ENCODE peak calls at places on chromosomes 12 and 14, in four cellular contexts. W is activated CD8-positive, alpha-beta T cell treated with anti-CD3 and anti-CD28 coated beads for 36 hours; L is suprapubic skin; E is AG04450. M is an unnamed sample.

GRCh38 chr12:32896438-32897275 is at the start of gene PKP2:
- DNase-seq in E (no peak), L (no peak), W (peak), M (peak)

GRCh38 chr12:88958153-88958552 is 377.9 kb upstream of the KITLG start:
- DNase-seq in W (no peak), E (no peak), L (no peak), M (no peak)

GRCh38 chr12:1205512-1206060 is 214.6 kb downstream of the ERC1 start:
- DNase-seq in W (no peak), L (no peak), E (no peak), M (no peak)

GRCh38 chr14:95814363-95815225 is 62.0 kb upstream of the TUNAR start:
- DNase-seq in E (no peak), L (no peak), W (no peak), M (no peak)

GRCh38 chr12:57452181-57452936 is 2.7 kb upstream of the INHBE start:
- DNase-seq in E (peak), L (no peak), W (peak), M (no peak)

GRCh38 chr14:61528591-61529021 is 166.7 kb upstream of the HIF1A start:
- DNase-seq in L (no peak), W (peak), E (peak), M (no peak)

GRCh38 chr12:47147749-47148148 is 68.0 kb upstream of the AMIGO2 start:
- DNase-seq in E (no peak), W (no peak), L (no peak), M (no peak)

GRCh38 chr12:132464820-132465219 is 25.1 kb upstream of the FBRSL1 start:
- DNase-seq in E (no peak), L (no peak), W (no peak), M (no peak)

GRCh38 chr12:120830052-120830940 is 73.9 kb downstream of the SPPL3 start:
- DNase-seq in E (no peak), L (no peak), W (no peak), M (no peak)

GRCh38 chr14:106039400-106039799 is 513.0 kb downstream of the TMEM121 start:
- DNase-seq in E (no peak), W (peak), L (no peak), M (no peak)

DNA sequence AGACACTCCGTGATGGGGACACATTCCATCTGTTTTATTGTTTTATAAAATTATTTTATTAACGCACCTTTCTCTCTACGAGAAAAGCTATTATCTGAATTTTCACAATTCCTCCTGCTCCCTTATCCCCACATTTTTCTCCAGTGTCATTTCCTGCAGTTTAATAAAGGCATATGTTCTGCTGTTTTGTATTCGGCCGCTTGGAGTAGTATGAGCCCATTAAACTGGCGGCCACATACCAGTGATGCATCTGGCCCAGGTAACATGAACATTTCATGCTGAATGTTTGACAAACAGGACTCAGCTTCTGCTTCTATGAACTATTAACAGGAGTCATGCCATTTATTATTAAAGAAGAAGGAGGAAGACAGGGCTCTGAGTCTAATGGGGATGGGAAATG is 511.0 kb downstream of the TMEM121 start:
- DNase-seq in E (no peak), W (no peak), L (no peak), M (no peak)
- TF ChIP-seq CTCF in E (no peak), W (no peak), L (no peak), M (no peak)

GRCh38 chr12:104370989-104371870 is 67.7 kb downstream of the EID3 start:
- DNase-seq in W (no peak), L (no peak), E (no peak), M (no peak)
- TF ChIP-seq CTCF in W (no peak), L (no peak), E (no peak), M (no peak)

DNA sequence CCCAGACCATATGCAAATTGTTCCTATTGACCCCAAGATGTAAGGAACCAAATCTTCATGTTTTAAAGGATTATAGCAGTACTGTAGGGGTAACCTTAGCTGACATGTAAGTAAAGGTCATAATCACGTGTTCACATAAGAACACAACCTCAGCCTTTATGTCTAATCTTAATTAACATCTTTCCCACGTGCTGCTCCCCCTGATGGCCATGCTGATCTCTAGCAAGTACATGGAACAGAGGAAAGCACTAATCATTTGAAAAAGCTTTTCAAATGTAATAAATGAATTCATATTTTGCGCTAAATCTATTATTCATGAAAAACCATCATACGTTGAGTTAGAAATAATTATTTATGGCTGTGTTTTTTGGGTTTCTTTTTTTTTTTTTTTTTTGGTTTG is 30.5 kb upstream of the ITPR2 start:
- DNase-seq in E (no peak), W (peak), L (no peak), M (no peak)
- TF ChIP-seq CTCF in E (peak), W (peak), L (no peak), M (no peak)

GRCh38 chr12:48980953-48981756 is 3.0 kb downstream of the WNT1 start:
- DNase-seq in W (peak), L (no peak), E (no peak), M (no peak)
- TF ChIP-seq CTCF in W (no peak), L (no peak), E (no peak), M (no peak)

DNA sequence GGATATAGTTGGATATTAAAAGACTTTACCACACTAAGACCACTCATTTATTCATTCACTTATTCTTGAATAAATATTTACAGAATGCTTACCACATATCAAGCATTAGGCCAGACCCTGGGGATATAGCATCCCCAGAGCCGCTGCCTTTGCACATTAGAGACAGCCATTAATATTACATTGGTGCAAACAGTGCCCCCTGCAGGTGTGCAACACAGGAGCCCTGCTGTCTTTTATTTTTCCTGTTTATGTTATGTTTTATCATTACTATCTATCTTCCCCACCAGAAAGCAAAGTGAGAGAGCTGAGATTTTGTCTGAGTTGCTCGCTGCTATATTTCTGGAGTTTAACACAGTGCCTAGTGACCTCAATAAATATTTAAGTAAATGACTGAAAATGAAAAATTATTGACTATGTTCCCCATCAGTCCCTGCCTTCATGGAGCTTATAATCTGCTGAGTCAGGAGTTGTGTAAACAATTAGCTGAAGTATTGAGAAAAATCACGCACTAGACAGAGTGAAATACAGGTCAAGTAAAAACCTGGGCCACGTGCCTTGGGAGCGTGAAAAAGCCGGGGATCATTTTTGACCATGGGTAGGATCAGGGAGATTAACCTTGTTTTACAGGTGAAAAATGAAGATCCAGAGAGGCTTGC is 301.6 kb downstream of the PCNX1 start:
- DNase-seq in L (no peak), W (peak), E (no peak), M (no peak)
- TF ChIP-seq CTCF in L (no peak), W (no peak), E (peak), M (no peak)

GRCh38 chr12:27554003-27554402 is 30.0 kb downstream of the PPFIBP1 start:
- DNase-seq in L (no peak), E (no peak), W (no peak), M (no peak)
- TF ChIP-seq CTCF in L (no peak), E (no peak), W (no peak), M (no peak)

GRCh38 chr12:125330645-125331341 is 265.6 kb downstream of the AACS start:
- DNase-seq in L (no peak), E (no peak), W (peak), M (peak)
- TF ChIP-seq CTCF in L (peak), E (peak), W (peak), M (peak)

GRCh38 chr14:47044841-47045240 is 393.3 kb upstream of the RPL10L start:
- DNase-seq in W (no peak), L (no peak), E (no peak), M (no peak)
- TF ChIP-seq CTCF in W (no peak), L (no peak), E (no peak), M (no peak)

M was measured in mesothelial cell of epicardium.